ENCODE peak calls at places on chromosome 5, in four cellular contexts. E is HepG2, D is K562, B is GM12878. S is an unnamed sample.

GRCh38 chr5:153711755-153712154 is 221.3 kb downstream of the GRIA1 start:
- DNase-seq in D (no peak), E (no peak), B (no peak), S (no peak)

GRCh38 chr5:142925795-142926194 is 155.6 kb downstream of the ARHGAP26 start:
- DNase-seq in B (no peak), E (no peak), D (no peak), S (no peak)

GRCh38 chr5:170920196-170920595 is 58.4 kb downstream of the RANBP17 start:
- DNase-seq in E (no peak), B (no peak), D (no peak), S (no peak)

GRCh38 chr5:97601651-97602050 is 418.6 kb upstream of the RIOK2 start:
- DNase-seq in E (no peak), B (no peak), D (no peak), S (no peak)

GRCh38 chr5:142763701-142764100 is 6.5 kb upstream of the ARHGAP26 start:
- DNase-seq in D (no peak), E (no peak), B (no peak), S (no peak)

GRCh38 chr5:154570572-154571324 is 92.7 kb upstream of the HAND1 start:
- DNase-seq in B (no peak), E (no peak), D (no peak), S (no peak)

GRCh38 chr5:136781464-136781863 is 416.1 kb upstream of the TRPC7 start:
- DNase-seq in B (no peak), D (no peak), E (no peak), S (no peak)

GRCh38 chr5:142053434-142054253 is 40.8 kb upstream of the GNPDA1 start:
- DNase-seq in D (peak), B (no peak), E (no peak), S (no peak)

GRCh38 chr5:122163151-122164069 is 34.1 kb downstream of the ZNF474 start:
- DNase-seq in E (no peak), D (no peak), B (no peak), S (no peak)

GRCh38 chr5:177446184-177447065 is at the start of gene PRR7:
- DNase-seq in B (no peak), E (no peak), D (peak), S (peak)
- TF ChIP-seq TARDBP in B (peak), E (no peak), D (no peak), S (no peak)

GRCh38 chr5:168313596-168314204 is 22.3 kb downstream of the WWC1 start:
- DNase-seq in E (no peak), D (no peak), B (no peak), S (no peak)

GRCh38 chr5:168311061-168311566 is 19.7 kb downstream of the WWC1 start:
- DNase-seq in D (peak), B (no peak), E (no peak), S (no peak)

GRCh38 chr5:168314735-168315411 is 23.4 kb downstream of the WWC1 start:
- DNase-seq in E (peak), D (no peak), B (no peak), S (no peak)

GRCh38 chr5:168315416-168315990 is 24.1 kb downstream of the WWC1 start:
- DNase-seq in B (no peak), E (no peak), D (no peak), S (no peak)

DNA sequence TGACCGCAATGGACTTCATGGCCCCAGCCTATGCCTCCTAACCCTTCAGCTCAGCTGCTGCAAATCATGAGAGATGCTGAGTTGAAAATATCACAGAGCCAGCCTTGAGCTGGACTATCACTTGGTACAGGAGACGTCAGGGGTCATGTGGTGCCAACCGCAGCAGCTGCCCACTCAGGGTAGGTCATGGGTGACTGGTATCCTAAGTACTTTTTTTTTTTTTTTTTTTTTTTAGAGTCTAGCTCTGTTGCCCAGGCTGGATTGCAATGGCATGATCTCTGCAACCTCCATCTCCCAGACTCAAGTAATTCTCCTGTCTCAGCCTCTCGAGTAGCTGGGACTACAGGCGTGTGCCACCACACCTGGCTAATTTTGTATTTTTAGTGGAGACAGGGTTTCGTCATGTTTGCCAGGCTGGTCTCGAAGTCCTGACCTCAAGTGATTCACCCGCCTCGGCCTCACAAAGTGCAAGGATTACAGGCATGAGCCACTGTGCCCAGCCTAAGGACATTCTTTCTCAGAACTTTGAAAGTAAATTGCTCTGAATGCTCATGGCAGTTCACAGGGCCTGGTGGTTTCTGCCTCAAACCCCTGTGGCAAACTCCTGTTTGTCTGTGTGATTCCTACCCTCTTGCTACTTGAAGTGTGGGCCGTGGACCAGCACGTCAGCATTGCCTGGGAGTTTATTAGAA is 21.3 kb downstream of the WWC1 start:
- DNase-seq in B (no peak), D (no peak), E (no peak), S (no peak)
- TF ChIP-seq TARDBP in B (no peak), D (no peak), E (no peak), S (no peak)

GRCh38 chr5:15004506-15004905 is 132.9 kb upstream of the ANKH start:
- DNase-seq in B (no peak), E (no peak), D (no peak), S (no peak)

GRCh38 chr5:15002791-15003190 is 131.2 kb upstream of the ANKH start:
- DNase-seq in D (no peak), B (no peak), E (no peak), S (no peak)

GRCh38 chr5:15001512-15001911 is 129.9 kb upstream of the ANKH start:
- DNase-seq in B (no peak), D (no peak), E (no peak), S (no peak)

GRCh38 chr5:15002183-15002582 is 130.6 kb upstream of the ANKH start:
- DNase-seq in D (no peak), E (no peak), B (no peak), S (no peak)

GRCh38 chr5:15003511-15003920 is 131.9 kb upstream of the ANKH start:
- DNase-seq in D (peak), B (peak), E (peak), S (peak)
- TF ChIP-seq TARDBP in D (peak), B (no peak), E (peak), S (no peak)

GRCh38 chr5:128304791-128305190 is 221.2 kb downstream of the SLC12A2 start:
- DNase-seq in B (no peak), D (no peak), E (no peak), S (no peak)

GRCh38 chr5:128305341-128305740 is 221.8 kb downstream of the SLC12A2 start:
- DNase-seq in B (no peak), D (no peak), E (no peak), S (no peak)

GRCh38 chr5:128303593-128303992 is 220.0 kb downstream of the SLC12A2 start:
- DNase-seq in D (no peak), B (no peak), E (no peak), S (no peak)

GRCh38 chr5:128304121-128304520 is 220.6 kb downstream of the SLC12A2 start:
- DNase-seq in B (no peak), D (no peak), E (no peak), S (no peak)

DNA sequence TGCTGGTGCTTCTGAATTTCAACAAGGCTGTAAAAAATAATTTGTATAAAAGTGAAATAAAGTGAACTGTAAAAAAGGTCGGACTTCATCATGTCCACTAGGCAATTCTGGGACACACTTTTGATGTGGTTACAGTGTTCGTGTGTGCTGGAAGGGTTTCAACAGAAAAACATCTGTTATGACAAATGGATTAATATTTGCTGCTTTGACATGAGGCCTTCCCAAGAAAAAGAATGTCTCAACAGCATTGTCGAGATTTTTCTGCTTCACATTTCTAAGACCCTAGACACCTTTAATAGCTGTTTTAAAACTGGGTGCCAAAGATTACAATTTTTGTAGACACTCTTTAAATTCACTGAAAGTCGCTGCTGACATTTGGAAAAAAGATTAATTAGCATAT is 216.6 kb downstream of the SLC12A2 start:
- DNase-seq in D (no peak), B (no peak), E (no peak), S (no peak)
- TF ChIP-seq TARDBP in D (no peak), B (no peak), E (no peak), S (no peak)

GRCh38 chr5:123681061-123681460 is 169.1 kb downstream of the CSNK1G3 start:
- DNase-seq in D (no peak), E (no peak), B (no peak), S (no peak)
- TF ChIP-seq TARDBP in D (no peak), E (no peak), B (no peak), S (no peak)

GRCh38 chr5:77241444-77241843 is 31.0 kb downstream of the PDE8B start:
- DNase-seq in E (peak), D (no peak), B (no peak), S (no peak)
- TF ChIP-seq TARDBP in E (no peak), D (no peak), B (no peak), S (no peak)

GRCh38 chr5:73693573-73694061 is 67.6 kb downstream of the ARHGEF28 start:
- DNase-seq in E (peak), D (no peak), B (no peak), S (peak)

GRCh38 chr5:73692166-73692640 is 66.2 kb downstream of the ARHGEF28 start:
- DNase-seq in D (no peak), B (no peak), E (no peak), S (no peak)

GRCh38 chr5:73692981-73693380 is 67.0 kb downstream of the ARHGEF28 start:
- DNase-seq in B (no peak), E (no peak), D (no peak), S (no peak)

GRCh38 chr5:73691301-73691700 is 65.3 kb downstream of the ARHGEF28 start:
- DNase-seq in D (no peak), B (no peak), E (no peak), S (no peak)

DNA sequence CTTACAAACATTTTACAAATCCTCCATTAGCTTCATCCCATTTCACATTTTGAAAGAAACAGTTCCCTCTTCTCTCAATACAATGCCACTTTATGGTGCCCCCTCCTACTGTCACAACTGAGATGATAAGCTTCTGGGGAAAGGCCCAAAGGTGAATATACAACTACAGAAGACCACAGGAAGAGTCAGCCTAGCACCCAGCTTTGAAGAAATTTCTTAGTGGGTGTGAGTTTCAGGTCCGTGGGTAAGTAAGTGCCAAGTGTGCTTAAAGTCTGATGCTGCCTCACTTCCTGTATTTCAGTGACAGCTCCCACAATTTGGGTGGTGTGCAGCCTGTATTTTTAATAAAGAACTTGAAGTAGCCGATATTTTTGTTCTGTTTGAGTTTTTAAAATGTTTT is 68.1 kb downstream of the ARHGEF28 start:
- DNase-seq in E (peak), D (no peak), B (peak), S (no peak)
- TF ChIP-seq TARDBP in E (no peak), D (no peak), B (no peak), S (no peak)

GRCh38 chr5:113053614-113054013 is 77.0 kb downstream of the DCP2 start:
- DNase-seq in D (peak), E (no peak), B (no peak), S (no peak)
- TF ChIP-seq TARDBP in D (no peak), E (no peak), B (no peak), S (no peak)